ENCODE peak calls at places on chromosomes 5 and 9, in nine cellular contexts. E is DND-41; P is adrenal gland; H is left ventricle myocardium inferior; N is breast epithelium; B is A549; I is GM23248; J is CD4-positive, CD25-positive, alpha-beta regulatory T cell; W is cardiac muscle cell. Z is an unnamed sample.
A peak's percentile ranks its signal among the peaks of the same experiment; 100 is the strongest.

GRCh38 chr5:110852053-110852452 is 113.2 kb downstream of the SLC25A46 start:
- DNase-seq in E (no peak), P (no peak), H (no peak), N (no peak), B (no peak), I (no peak), J (no peak), W (no peak), Z (no peak)

GRCh38 chr9:84500218-84500617 is 159.7 kb upstream of the SLC28A3 start:
- DNase-seq in E (no peak), P (no peak), H (no peak), N (no peak), B (no peak), I (no peak), J (no peak), W (no peak), Z (no peak)

GRCh38 chr5:148831590-148832565 is 5.5 kb downstream of the ADRB2 start:
- DNase-seq in E (no peak), P (peak; percentile 21), H (no peak), N (peak; percentile 48), B (no peak), I (no peak), J (no peak), W (no peak), Z (no peak)

GRCh38 chr9:98208635-98209034 is 16.2 kb upstream of the CORO2A start:
- DNase-seq in E (no peak), P (no peak), H (no peak), N (no peak), B (no peak), I (no peak), J (no peak), W (no peak), Z (no peak)

GRCh38 chr5:130096488-130096887 is 192.2 kb downstream of the CHSY3 start:
- DNase-seq in E (no peak), P (no peak), H (no peak), N (no peak), B (no peak), I (no peak), J (no peak), W (no peak), Z (no peak)

GRCh38 chr5:142736247-142736632 is 33.9 kb upstream of the ARHGAP26 start:
- DNase-seq in E (no peak), P (no peak), H (no peak), N (no peak), B (no peak), I (no peak), J (no peak), W (no peak), Z (no peak)

GRCh38 chr9:70488793-70489105 is 74.3 kb upstream of the KLF9 start:
- DNase-seq in E (no peak), P (no peak), H (no peak), N (peak; percentile 54), B (no peak), I (no peak), J (no peak), W (no peak), Z (no peak)

GRCh38 chr5:55633574-55634203 is 78.4 kb downstream of the SLC38A9 start:
- DNase-seq in E (peak; percentile 58), P (peak; percentile 70), H (peak; percentile 42), N (peak; percentile 47), B (peak; percentile 31), I (peak; percentile 73), J (peak; percentile 15), W (peak; percentile 44), Z (no peak)

GRCh38 chr9:93673271-93673843 is 97.0 kb downstream of the PHF2 start:
- DNase-seq in E (peak; percentile 14), P (peak; percentile 14), H (peak; percentile 73), N (peak; percentile 16), B (no peak), I (peak; percentile 53), J (no peak), W (no peak), Z (no peak)

GRCh38 chr9:90898229-90898628 is 96.6 kb downstream of the SYK start:
- DNase-seq in E (no peak), P (no peak), H (no peak), N (no peak), B (no peak), I (peak; percentile 30), J (no peak), W (peak; percentile 42), Z (no peak)

GRCh38 chr5:159459951-159460538 is 129.8 kb upstream of the IL12B start:
- DNase-seq in E (no peak), P (no peak), H (no peak), N (no peak), B (no peak), I (peak; percentile 35), J (no peak), W (no peak), Z (no peak)

GRCh38 chr5:173926359-173926758 is 38.2 kb downstream of the CPEB4 start:
- DNase-seq in E (no peak), P (no peak), H (no peak), N (no peak), B (no peak), I (peak; percentile 68), J (no peak), W (peak; percentile 59), Z (no peak)

GRCh38 chr9:97705354-97705950 is 8.3 kb upstream of the XPA start:
- DNase-seq in E (no peak), P (no peak), H (no peak), N (no peak), B (no peak), I (no peak), J (peak; percentile 24), W (no peak), Z (no peak)

GRCh38 chr5:80466669-80467485 is 21.0 kb upstream of the FAM151B start:
- DNase-seq in E (no peak), P (no peak), H (no peak), N (no peak), B (peak; percentile 10), I (peak; percentile 65), J (no peak), W (peak; percentile 7), Z (no peak)

GRCh38 chr5:36641416-36641815 is 35.0 kb downstream of the SLC1A3 start:
- DNase-seq in E (no peak), P (no peak), H (no peak), N (no peak), B (no peak), I (no peak), J (no peak), W (no peak), Z (no peak)

GRCh38 chr9:112072721-112073553 is 102.2 kb downstream of the SUSD1 start:
- DNase-seq in E (no peak), P (no peak), H (no peak), N (no peak), B (peak; percentile 51), I (peak; percentile 92), J (no peak), W (no peak), Z (no peak)

GRCh38 chr9:75488714-75489100 is 400.4 kb downstream of the OSTF1 start:
- DNase-seq in E (no peak), P (no peak), H (no peak), N (no peak), B (no peak), I (no peak), J (no peak), W (no peak), Z (no peak)

GRCh38 chr5:133467325-133467700 is 145.0 kb downstream of the FSTL4 start:
- DNase-seq in E (peak; percentile 78), P (no peak), H (no peak), N (no peak), B (no peak), I (no peak), J (no peak), W (no peak), Z (peak; percentile 48)

GRCh38 chr5:133467712-133468463 is 144.5 kb downstream of the FSTL4 start:
- DNase-seq in E (no peak), P (no peak), H (no peak), N (no peak), B (no peak), I (no peak), J (no peak), W (no peak), Z (no peak)

GRCh38 chr5:133471699-133472098 is 140.6 kb downstream of the FSTL4 start:
- DNase-seq in E (no peak), P (no peak), H (no peak), N (no peak), B (no peak), I (no peak), J (no peak), W (no peak), Z (no peak)

GRCh38 chr5:133469846-133470245 is 142.5 kb downstream of the FSTL4 start:
- DNase-seq in E (no peak), P (no peak), H (no peak), N (no peak), B (no peak), I (no peak), J (no peak), W (no peak), Z (no peak)

GRCh38 chr5:133469252-133469651 is 143.1 kb downstream of the FSTL4 start:
- DNase-seq in E (no peak), P (no peak), H (no peak), N (no peak), B (no peak), I (no peak), J (no peak), W (no peak), Z (no peak)
- H3K4me1 ChIP-seq in E (peaks cover 36% of the 10 kb centered on the region), P (no peaks in the 10 kb centered on the region), H (peaks cover 14% of the 10 kb centered on the region), N (no peaks in the 10 kb centered on the region), B (no peaks in the 10 kb centered on the region), I (no peaks in the 10 kb centered on the region), J (no peaks in the 10 kb centered on the region), W (peaks cover 4% of the 10 kb centered on the region), Z (peaks cover 39% of the 10 kb centered on the region)

DNA sequence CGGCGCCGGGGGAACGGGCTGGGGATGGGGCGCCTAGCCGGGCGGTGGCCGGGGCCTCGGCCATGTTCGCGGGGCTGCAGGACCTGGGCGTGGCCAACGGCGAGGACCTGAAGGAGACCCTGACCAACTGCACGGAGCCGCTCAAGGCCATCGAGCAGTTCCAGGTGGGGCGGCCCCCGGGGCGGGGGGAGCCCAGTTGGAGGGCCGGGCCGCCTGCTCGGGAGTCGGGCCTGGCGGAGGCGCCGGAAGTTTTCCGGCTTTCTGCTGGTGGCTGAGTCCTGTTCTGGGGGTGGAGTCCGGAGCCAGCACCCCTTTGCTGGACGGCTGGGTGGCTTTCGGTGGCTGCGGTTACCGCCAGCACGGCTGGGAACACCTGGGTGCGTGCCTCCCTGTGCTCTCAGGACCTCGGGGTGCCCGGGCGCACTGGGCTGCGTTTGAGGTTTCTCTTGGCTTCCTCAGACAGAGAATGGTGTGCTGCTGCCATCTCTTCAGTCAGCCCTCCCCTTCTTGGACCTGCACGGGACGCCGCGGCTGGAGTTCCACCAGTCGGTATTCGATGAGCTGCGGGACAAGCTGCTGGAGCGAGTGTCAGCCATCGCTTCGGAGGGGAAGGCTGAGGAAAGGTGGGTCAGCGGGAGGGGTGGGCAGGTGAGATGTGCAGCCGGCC is 454 bp downstream of the NELFB start:
- DNase-seq in E (peak; percentile 49), P (no peak), H (peak; percentile 46), N (no peak), B (peak; percentile 43), I (peak; percentile 68), J (peak; percentile 50), W (peak; percentile 72), Z (no peak)
- H3K4me1 ChIP-seq in E (peaks cover 31% of the 10 kb centered on the region), P (peaks cover 26% of the 10 kb centered on the region), H (peaks cover 47% of the 10 kb centered on the region), N (peaks cover 5% of the 10 kb centered on the region), B (peaks cover 20% of the 10 kb centered on the region), I (peaks cover 3% of the 10 kb centered on the region), J (peaks cover 27% of the 10 kb centered on the region), W (peaks cover 19% of the 10 kb centered on the region), Z (peaks cover 25% of the 10 kb centered on the region)

GRCh38 chr5:61737991-61738390 is 405.9 kb downstream of the ZSWIM6 start:
- DNase-seq in E (no peak), P (no peak), H (no peak), N (no peak), B (no peak), I (no peak), J (no peak), W (no peak), Z (no peak)
- H3K4me1 ChIP-seq in E (no peaks in the 10 kb centered on the region), P (no peaks in the 10 kb centered on the region), H (no peaks in the 10 kb centered on the region), N (no peaks in the 10 kb centered on the region), B (no peaks in the 10 kb centered on the region), I (peaks cover 7% of the 10 kb centered on the region), J (no peaks in the 10 kb centered on the region), W (no peaks in the 10 kb centered on the region), Z (no peaks in the 10 kb centered on the region)

GRCh38 chr9:134339183-134339806 is 13.0 kb downstream of the RXRA start:
- DNase-seq in E (no peak), P (no peak), H (no peak), N (no peak), B (no peak), I (peak; percentile 46), J (no peak), W (no peak), Z (no peak)
- H3K4me1 ChIP-seq in E (no peaks in the 10 kb centered on the region), P (peaks cover 98% of the 10 kb centered on the region), H (peaks cover 100% of the 10 kb centered on the region), N (peaks cover 19% of the 10 kb centered on the region), B (peaks cover 6% of the 10 kb centered on the region), I (no peaks in the 10 kb centered on the region), J (peaks cover 5% of the 10 kb centered on the region), W (peaks cover 14% of the 10 kb centered on the region), Z (peaks cover 2% of the 10 kb centered on the region)